ENCODE peak calls at places on chromosomes 6 and 20, in four cellular contexts. One of them, this sample, is unnamed.

GRCh38 chr6:105797313-105797970 is 288.7 kb upstream of the PRDM1 start:
- DNase-seq in GM10248: no peak
- DNase-seq in globus pallidus: no peak
- DNase-seq in NCI-H2029 treated with DMSO at 0.1 percent for 48 hours: no peak
- DNase-seq in this sample: no peak

GRCh38 chr6:125216015-125216414 is 62.4 kb downstream of the TPD52L1 start:
- DNase-seq in NCI-H2029 treated with DMSO at 0.1 percent for 48 hours: no peak
- DNase-seq in GM10248: no peak
- DNase-seq in globus pallidus: no peak
- DNase-seq in this sample: no peak

GRCh38 chr6:161429921-161430490 is 156.1 kb upstream of the AGPAT4 start:
- DNase-seq in globus pallidus: no peak
- DNase-seq in NCI-H2029 treated with DMSO at 0.1 percent for 48 hours: no peak
- DNase-seq in GM10248: no peak
- DNase-seq in this sample: no peak

GRCh38 chr6:157106487-157106886 is 216.8 kb downstream of the TMEM242 start:
- DNase-seq in NCI-H2029 treated with DMSO at 0.1 percent for 48 hours: no peak
- DNase-seq in GM10248: no peak
- DNase-seq in globus pallidus: no peak
- DNase-seq in this sample: no peak

GRCh38 chr6:87209812-87210211 is 54.4 kb downstream of the ZNF292 start:
- DNase-seq in NCI-H2029 treated with DMSO at 0.1 percent for 48 hours: no peak
- DNase-seq in GM10248: no peak
- DNase-seq in globus pallidus: no peak
- DNase-seq in this sample: no peak

GRCh38 chr6:96520039-96520850 is 1.4 kb upstream of the UFL1 start:
- DNase-seq in globus pallidus: no peak
- DNase-seq in GM10248: no peak
- DNase-seq in NCI-H2029 treated with DMSO at 0.1 percent for 48 hours: no peak
- DNase-seq in this sample: no peak

GRCh38 chr6:127971945-127972391 is 71.1 kb upstream of the THEMIS start:
- DNase-seq in NCI-H2029 treated with DMSO at 0.1 percent for 48 hours: no peak
- DNase-seq in globus pallidus: no peak
- DNase-seq in GM10248: no peak
- DNase-seq in this sample: no peak

GRCh38 chr6:15427360-15428070 is 181.6 kb downstream of the JARID2 start:
- DNase-seq in NCI-H2029 treated with DMSO at 0.1 percent for 48 hours: peak
- DNase-seq in globus pallidus: no peak
- DNase-seq in GM10248: no peak
- DNase-seq in this sample: no peak

GRCh38 chr6:84847349-84848160 is 83.2 kb upstream of the TBX18 start:
- DNase-seq in NCI-H2029 treated with DMSO at 0.1 percent for 48 hours: no peak
- DNase-seq in GM10248: no peak
- DNase-seq in globus pallidus: no peak
- DNase-seq in this sample: no peak

GRCh38 chr6:30709101-30709868 is 7.8 kb downstream of the MDC1 start:
- DNase-seq in GM10248: no peak
- DNase-seq in globus pallidus: no peak
- DNase-seq in NCI-H2029 treated with DMSO at 0.1 percent for 48 hours: no peak
- DNase-seq in this sample: no peak

GRCh38 chr20:58510921-58511320 is 4.3 kb downstream of the APCDD1L start:
- DNase-seq in NCI-H2029 treated with DMSO at 0.1 percent for 48 hours: no peak
- DNase-seq in globus pallidus: no peak
- DNase-seq in GM10248: no peak
- DNase-seq in this sample: no peak

GRCh38 chr6:135955106-135955505 is 103.6 kb downstream of the PDE7B start:
- DNase-seq in NCI-H2029 treated with DMSO at 0.1 percent for 48 hours: no peak
- DNase-seq in GM10248: no peak
- DNase-seq in globus pallidus: no peak
- DNase-seq in this sample: no peak

GRCh38 chr6:117951783-117952182 is 44.7 kb downstream of the SLC35F1 start:
- DNase-seq in GM10248: no peak
- DNase-seq in globus pallidus: peak
- DNase-seq in NCI-H2029 treated with DMSO at 0.1 percent for 48 hours: no peak
- DNase-seq in this sample: no peak

GRCh38 chr6:35354361-35355135 is 12.2 kb downstream of the PPARD start:
- DNase-seq in NCI-H2029 treated with DMSO at 0.1 percent for 48 hours: no peak
- DNase-seq in GM10248: no peak
- DNase-seq in globus pallidus: no peak
- DNase-seq in this sample: no peak

GRCh38 chr6:114404339-114404955 is 61.6 kb upstream of the HS3ST5 start:
- DNase-seq in GM10248: no peak
- DNase-seq in globus pallidus: no peak
- DNase-seq in NCI-H2029 treated with DMSO at 0.1 percent for 48 hours: no peak
- DNase-seq in this sample: no peak

GRCh38 chr20:17682889-17683198 is 802 bp upstream of the RRBP1 start:
- DNase-seq in globus pallidus: no peak
- DNase-seq in GM10248: no peak
- DNase-seq in NCI-H2029 treated with DMSO at 0.1 percent for 48 hours: no peak
- DNase-seq in this sample: no peak

GRCh38 chr6:39998126-39998525 is 63.9 kb upstream of the MOCS1 start:
- DNase-seq in GM10248: no peak
- DNase-seq in NCI-H2029 treated with DMSO at 0.1 percent for 48 hours: peak
- DNase-seq in globus pallidus: no peak
- DNase-seq in this sample: no peak

GRCh38 chr6:73515204-73516101 is 5.4 kb downstream of the EEF1A1 start:
- DNase-seq in globus pallidus: peak
- DNase-seq in NCI-H2029 treated with DMSO at 0.1 percent for 48 hours: no peak
- DNase-seq in GM10248: no peak
- DNase-seq in this sample: peak

GRCh38 chr6:106283476-106283875 is 42.1 kb downstream of the ATG5 start:
- DNase-seq in globus pallidus: no peak
- DNase-seq in GM10248: no peak
- DNase-seq in NCI-H2029 treated with DMSO at 0.1 percent for 48 hours: no peak
- DNase-seq in this sample: no peak

GRCh38 chr6:145175470-145175869 is 559.9 kb downstream of the EPM2A start:
- DNase-seq in globus pallidus: no peak
- DNase-seq in NCI-H2029 treated with DMSO at 0.1 percent for 48 hours: no peak
- DNase-seq in GM10248: no peak
- DNase-seq in this sample: no peak

GRCh38 chr6:32169211-32169610 is 4.8 kb downstream of the EGFL8 start:
- DNase-seq in NCI-H2029 treated with DMSO at 0.1 percent for 48 hours: no peak
- DNase-seq in GM10248: no peak
- DNase-seq in globus pallidus: no peak
- DNase-seq in this sample: no peak

This sample was measured in germinal center.